ENCODE peak calls at places on chromosome 6, in nine cellular contexts. K is WERI-Rb-1, E is H1, W is K562, O is cardiac muscle cell, S is bronchial epithelial cell, Q is MM.1S, I is A549, A is gastrocnemius medialis. B is an unnamed sample.

GRCh38 chr6:90159452-90159851 is 137.2 kb downstream of the BACH2 start:
- DNase-seq in O (no peak), Q (no peak), I (no peak), W (no peak), S (no peak), A (no peak), K (no peak), E (no peak), B (no peak)

GRCh38 chr6:97915537-97915936 is 632.5 kb upstream of the MMS22L start:
- DNase-seq in E (no peak), I (no peak), W (no peak), Q (no peak), O (no peak), A (no peak), K (no peak), S (no peak), B (no peak)

GRCh38 chr6:7909323-7910276 is 988 bp downstream of the TXNDC5 start:
- DNase-seq in K (peak), O (peak), S (no peak), W (peak), A (peak), E (peak), I (peak), Q (peak), B (no peak)

GRCh38 chr6:163133017-163133416 is 281.5 kb upstream of the QKI start:
- DNase-seq in E (no peak), W (peak), A (no peak), S (no peak), K (no peak), Q (no peak), I (no peak), O (no peak), B (no peak)

GRCh38 chr6:46370622-46371021 is 120.6 kb downstream of the RCAN2 start:
- DNase-seq in K (no peak), A (no peak), W (no peak), O (no peak), Q (no peak), S (no peak), I (no peak), E (no peak), B (no peak)

GRCh38 chr6:2920671-2921112 is 17.6 kb upstream of the SERPINB9 start:
- DNase-seq in O (no peak), S (no peak), E (peak), W (peak), K (peak), I (no peak), A (no peak), Q (no peak), B (no peak)

GRCh38 chr6:34259529-34260069 is 10.8 kb upstream of the SMIM29 start:
- DNase-seq in I (no peak), W (no peak), A (no peak), S (no peak), E (no peak), O (no peak), Q (no peak), K (no peak), B (no peak)

GRCh38 chr6:6785163-6785521 is 196.6 kb downstream of the LY86 start:
- DNase-seq in Q (no peak), K (no peak), I (no peak), S (no peak), W (no peak), E (no peak), O (no peak), A (no peak), B (no peak)

GRCh38 chr6:162560891-162561290 is 166.7 kb downstream of the PRKN start:
- DNase-seq in S (no peak), W (no peak), Q (no peak), I (no peak), O (no peak), E (no peak), K (peak), A (no peak), B (no peak)

GRCh38 chr6:133312006-133312405 is 70.8 kb downstream of the EYA4 start:
- DNase-seq in E (no peak), K (no peak), S (no peak), Q (no peak), A (no peak), I (no peak), O (no peak), W (no peak), B (no peak)

GRCh38 chr6:73722318-73723060 is 26.5 kb downstream of the CD109 start:
- DNase-seq in W (no peak), E (no peak), A (no peak), S (peak), Q (no peak), O (peak), K (no peak), I (no peak), B (no peak)

GRCh38 chr6:20367716-20368485 is 33.8 kb upstream of the E2F3 start:
- DNase-seq in Q (no peak), E (no peak), I (no peak), K (no peak), S (peak), W (no peak), O (no peak), A (no peak), B (no peak)

GRCh38 chr6:168060521-168060931 is 18.5 kb downstream of the FRMD1 start:
- DNase-seq in O (peak), K (peak), S (peak), Q (no peak), I (peak), E (no peak), W (peak), A (no peak), B (peak)

GRCh38 chr6:21886601-21887091 is 293.1 kb downstream of the SOX4 start:
- DNase-seq in S (peak), O (no peak), K (no peak), W (no peak), E (no peak), Q (no peak), I (peak), A (no peak), B (no peak)

GRCh38 chr6:152380993-152381898 is 255.9 kb downstream of the SYNE1 start:
- DNase-seq in I (peak), K (peak), Q (no peak), A (peak), E (no peak), W (no peak), S (peak), O (peak), B (no peak)

GRCh38 chr6:20467437-20467836 is 65.8 kb downstream of the E2F3 start:
- DNase-seq in O (no peak), E (no peak), I (no peak), K (no peak), S (no peak), Q (no peak), W (no peak), A (no peak), B (no peak)

GRCh38 chr6:139711714-139712585 is 337.5 kb upstream of the CITED2 start:
- DNase-seq in E (no peak), Q (no peak), K (no peak), O (no peak), A (no peak), S (peak), I (no peak), W (no peak), B (no peak)

GRCh38 chr6:16999486-17000436 is 102.1 kb upstream of the STMND1 start:
- DNase-seq in E (no peak), W (no peak), Q (no peak), A (no peak), S (peak), I (peak), O (no peak), K (no peak), B (peak)

GRCh38 chr6:48774276-48774675 is 663.3 kb upstream of the PTCHD4 start:
- DNase-seq in Q (no peak), I (no peak), O (no peak), A (no peak), E (no peak), S (no peak), W (no peak), K (no peak), B (no peak)

GRCh38 chr6:159097256-159097655 is 52.5 kb upstream of the TAGAP start:
- DNase-seq in O (no peak), E (no peak), I (no peak), Q (no peak), A (no peak), S (no peak), W (no peak), K (no peak), B (no peak)

GRCh38 chr6:150144294-150144868 is 1.5 kb downstream of the PPP1R14C start:
- DNase-seq in E (no peak), W (no peak), Q (no peak), S (peak), I (no peak), A (no peak), K (no peak), O (no peak), B (no peak)

GRCh38 chr6:118554698-118555097 is 6.6 kb downstream of the PLN start:
- DNase-seq in W (no peak), E (no peak), K (no peak), S (no peak), Q (no peak), I (no peak), O (no peak), A (peak), B (no peak)

GRCh38 chr6:31657406-31658157 is 1.9 kb downstream of the APOM start:
- DNase-seq in W (no peak), O (no peak), E (no peak), K (no peak), Q (no peak), A (no peak), S (no peak), I (no peak), B (no peak)

GRCh38 chr6:47083586-47084047 is 41.5 kb upstream of the ADGRF1 start:
- DNase-seq in K (no peak), O (peak), S (peak), W (no peak), I (no peak), E (no peak), Q (no peak), A (peak), B (no peak)

GRCh38 chr6:41642960-41643898 is 5.0 kb downstream of the MDFI start:
- DNase-seq in O (no peak), W (no peak), Q (no peak), E (no peak), I (no peak), A (no peak), S (no peak), K (no peak), B (no peak)

GRCh38 chr6:107735906-107736635 is 88.0 kb downstream of the SCML4 start:
- DNase-seq in O (no peak), A (no peak), E (no peak), S (no peak), W (no peak), K (no peak), Q (no peak), I (no peak), B (no peak)

GRCh38 chr6:136744889-136745288 is 47.4 kb downstream of the MAP3K5 start:
- DNase-seq in K (no peak), Q (no peak), I (no peak), A (no peak), E (no peak), W (no peak), S (no peak), O (no peak), B (no peak)

GRCh38 chr6:3646616-3647362 is 104.7 kb downstream of the PXDC1 start:
- DNase-seq in K (no peak), E (peak), S (no peak), I (no peak), Q (no peak), O (no peak), W (no peak), A (no peak), B (no peak)

GRCh38 chr6:27591660-27592059 is 118.8 kb upstream of the ZNF184 start:
- DNase-seq in I (peak), A (no peak), O (peak), E (peak), Q (no peak), W (peak), S (peak), K (no peak), B (no peak)

GRCh38 chr6:50818673-50819072 is at the start of gene TFAP2B:
- DNase-seq in I (no peak), S (no peak), E (no peak), W (no peak), O (no peak), A (no peak), K (no peak), Q (no peak), B (no peak)

GRCh38 chr6:75882734-75883133 is 133.7 kb downstream of the MYO6 start:
- DNase-seq in Q (no peak), S (peak), W (no peak), A (no peak), K (no peak), E (no peak), O (no peak), I (no peak), B (peak)

GRCh38 chr6:128390168-128390567 is 130.2 kb downstream of the PTPRK start:
- DNase-seq in Q (no peak), I (no peak), S (no peak), E (no peak), K (no peak), A (no peak), O (no peak), W (no peak), B (no peak)

GRCh38 chr6:1001655-1002349 is 308.9 kb upstream of the EXOC2 start:
- DNase-seq in O (no peak), Q (no peak), E (no peak), I (no peak), S (no peak), K (no peak), W (no peak), A (no peak), B (no peak)

GRCh38 chr6:128370072-128370471 is 150.3 kb downstream of the PTPRK start:
- DNase-seq in O (no peak), K (no peak), W (no peak), Q (no peak), I (no peak), A (no peak), E (no peak), S (peak), B (no peak)

GRCh38 chr6:88492824-88493223 is 326.7 kb upstream of the CNR1 start:
- DNase-seq in I (peak), Q (peak), E (no peak), S (peak), K (peak), O (peak), W (peak), A (no peak), B (no peak)
- TF ChIP-seq CTCF in I (peak), Q (peak), E (no peak), S (peak), K (peak), O (peak), W (peak), A (peak), B (peak)

GRCh38 chr6:84522135-84522535 is 242.3 kb downstream of the TBX18 start:
- DNase-seq in S (peak), W (no peak), A (no peak), E (no peak), O (no peak), I (peak), Q (no peak), K (no peak), B (no peak)
- H3K4me3 ChIP-seq in S (no peak), W (no peak), A (no peak), E (no peak), O (no peak), I (no peak), Q (no peak), K (no peak), B (no peak)

GRCh38 chr6:127121637-127121960 is 3.1 kb downstream of the RSPO3 start:
- DNase-seq in O (no peak), I (no peak), K (no peak), A (no peak), S (no peak), Q (no peak), E (no peak), W (no peak), B (no peak)
- TF ChIP-seq CTCF in O (no peak), I (no peak), K (no peak), A (no peak), S (no peak), Q (no peak), E (no peak), W (no peak), B (no peak)

DNA sequence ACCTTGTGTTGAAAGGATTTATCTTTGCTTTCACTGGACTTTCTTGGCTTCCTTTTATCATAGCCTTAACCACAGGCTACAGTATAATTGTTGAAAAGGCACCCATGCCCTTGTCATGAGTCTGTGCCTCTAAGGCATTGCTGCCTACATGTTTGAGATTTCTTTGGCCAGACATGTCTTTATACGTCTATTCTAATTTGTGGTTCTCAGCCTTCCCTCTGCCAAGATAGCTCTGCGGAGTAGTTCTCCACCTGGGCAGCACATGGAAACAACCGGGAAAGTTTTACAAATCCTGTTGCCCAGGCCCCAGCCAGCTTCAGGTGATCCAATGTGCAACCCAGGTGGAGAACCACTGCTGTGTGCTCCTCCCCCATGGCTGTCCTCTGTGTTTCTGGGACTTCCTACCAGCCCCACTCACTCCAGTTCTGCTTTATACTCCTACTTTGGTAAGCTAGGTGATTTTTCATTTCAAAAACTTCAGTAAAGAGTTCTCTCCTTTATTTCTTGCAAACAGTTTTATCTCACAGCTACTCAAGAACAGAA is 159.6 kb upstream of the MYLIP start:
- DNase-seq in O (no peak), A (no peak), E (no peak), S (peak), I (no peak), K (no peak), Q (no peak), W (no peak), B (no peak)
- H3K4me3 ChIP-seq in O (no peak), A (no peak), E (no peak), S (no peak), I (no peak), K (no peak), Q (no peak), W (no peak), B (no peak)